ENCODE peak calls at places on chromosomes 6 and 20, in nine cellular contexts. A is A549, U is esophagus muscularis mucosa, B is sigmoid colon, X is HepG2, S is K562, W is tibial nerve, E is stomach, C is suprapubic skin. H is an unnamed sample.
A peak's percentile ranks its signal among the peaks of the same experiment; 100 is the strongest.

GRCh38 chr6:63598001-63598250 is 25.6 kb downstream of the LOC128125822 start:
- DNase-seq in W (no peak), E (no peak), U (no peak), C (no peak), B (no peak), S (no peak), X (no peak), A (no peak), H (no peak)

GRCh38 chr6:45256697-45257695 is 71.1 kb upstream of the RUNX2 start:
- DNase-seq in B (no peak), E (no peak), U (no peak), C (no peak), W (no peak), A (no peak), S (peak; percentile 5), X (no peak), H (no peak)

GRCh38 chr6:44471271-44471981 is 83.9 kb downstream of the CDC5L start:
- DNase-seq in B (no peak), S (peak; percentile 93), W (no peak), U (no peak), C (no peak), E (no peak), X (no peak), A (no peak), H (no peak)

GRCh38 chr20:62350098-62350628 is 16.9 kb downstream of the LAMA5 start:
- DNase-seq in A (peak; percentile 93), B (no peak), W (no peak), X (no peak), U (no peak), E (peak; percentile 58), S (no peak), C (no peak), H (peak; percentile 19)

GRCh38 chr20:10253750-10254149 is 35.1 kb downstream of the SNAP25 start:
- DNase-seq in W (no peak), A (no peak), B (no peak), U (no peak), S (no peak), E (no peak), C (no peak), X (no peak), H (no peak)

GRCh38 chr6:44057931-44058616 is 69.2 kb downstream of the MRPL14 start:
- DNase-seq in E (no peak), B (no peak), U (no peak), C (no peak), A (no peak), X (no peak), S (peak; percentile 59), W (no peak), H (no peak)

GRCh38 chr20:34083137-34083536 is 28.9 kb downstream of the EIF2S2 start:
- DNase-seq in C (peak; percentile 72), X (no peak), W (peak; percentile 41), U (no peak), E (peak; percentile 75), B (peak; percentile 85), A (peak; percentile 33), S (peak; percentile 83), H (peak; percentile 44)

GRCh38 chr20:34268851-34269668 is 27.8 kb downstream of the ASIP start:
- DNase-seq in W (no peak), X (no peak), B (no peak), A (no peak), S (no peak), C (no peak), E (peak; percentile 31), U (no peak), H (peak; percentile 73)

GRCh38 chr20:56520180-56520579 is 4.4 kb upstream of the FAM209A start:
- DNase-seq in U (no peak), E (no peak), S (no peak), B (no peak), X (no peak), W (no peak), C (peak; percentile 33), A (no peak), H (no peak)

GRCh38 chr6:91340998-91341397 is 754.1 kb upstream of the MAP3K7 start:
- DNase-seq in S (no peak), C (no peak), U (no peak), E (no peak), W (no peak), A (no peak), X (no peak), B (no peak), H (no peak)

GRCh38 chr20:10469599-10469998 is 34.5 kb downstream of the SLX4IP start:
- DNase-seq in A (peak; percentile 89), W (peak; percentile 22), X (peak; percentile 77), B (peak; percentile 88), S (peak; percentile 64), U (no peak), E (no peak), C (peak; percentile 69), H (peak; percentile 56)

GRCh38 chr6:127515234-127515793 is 3.8 kb downstream of the MTCL3 start:
- DNase-seq in E (no peak), C (no peak), B (no peak), S (no peak), U (no peak), A (no peak), W (no peak), X (no peak), H (no peak)

GRCh38 chr6:47633141-47633540 is 65.2 kb upstream of the ADGRF4 start:
- DNase-seq in B (no peak), C (no peak), A (peak; percentile 21), E (no peak), W (no peak), U (no peak), X (no peak), S (peak; percentile 23), H (no peak)

GRCh38 chr20:17664025-17664638 is 17.9 kb downstream of the RRBP1 start:
- DNase-seq in S (no peak), A (no peak), E (peak; percentile 24), W (peak; percentile 3), C (no peak), U (no peak), X (no peak), B (peak; percentile 37), H (peak; percentile 26)

GRCh38 chr6:5285081-5285480 is 23.8 kb downstream of the FARS2 start:
- DNase-seq in B (no peak), U (no peak), C (no peak), A (no peak), E (no peak), W (no peak), X (no peak), S (no peak), H (no peak)

GRCh38 chr6:5286780-5287179 is 25.5 kb downstream of the FARS2 start:
- DNase-seq in A (no peak), S (no peak), U (no peak), W (no peak), X (no peak), C (no peak), B (no peak), E (no peak), H (no peak)

GRCh38 chr6:5287966-5288297 is 26.6 kb downstream of the FARS2 start:
- DNase-seq in E (no peak), A (no peak), B (no peak), X (no peak), C (no peak), S (no peak), W (no peak), U (no peak), H (no peak)

GRCh38 chr6:5285526-5285925 is 24.2 kb downstream of the FARS2 start:
- DNase-seq in W (no peak), A (no peak), E (no peak), B (no peak), X (no peak), U (no peak), C (no peak), S (no peak), H (no peak)

GRCh38 chr6:5287205-5287965 is 26.1 kb downstream of the FARS2 start:
- DNase-seq in C (no peak), A (no peak), U (no peak), X (no peak), B (no peak), W (no peak), E (no peak), S (no peak), H (no peak)
- TF ChIP-seq EP300 in C (no peak), A (no peak), U (no peak), X (no peak), B (no peak), W (no peak), E (no peak), S (no peak), H (no peak)

DNA sequence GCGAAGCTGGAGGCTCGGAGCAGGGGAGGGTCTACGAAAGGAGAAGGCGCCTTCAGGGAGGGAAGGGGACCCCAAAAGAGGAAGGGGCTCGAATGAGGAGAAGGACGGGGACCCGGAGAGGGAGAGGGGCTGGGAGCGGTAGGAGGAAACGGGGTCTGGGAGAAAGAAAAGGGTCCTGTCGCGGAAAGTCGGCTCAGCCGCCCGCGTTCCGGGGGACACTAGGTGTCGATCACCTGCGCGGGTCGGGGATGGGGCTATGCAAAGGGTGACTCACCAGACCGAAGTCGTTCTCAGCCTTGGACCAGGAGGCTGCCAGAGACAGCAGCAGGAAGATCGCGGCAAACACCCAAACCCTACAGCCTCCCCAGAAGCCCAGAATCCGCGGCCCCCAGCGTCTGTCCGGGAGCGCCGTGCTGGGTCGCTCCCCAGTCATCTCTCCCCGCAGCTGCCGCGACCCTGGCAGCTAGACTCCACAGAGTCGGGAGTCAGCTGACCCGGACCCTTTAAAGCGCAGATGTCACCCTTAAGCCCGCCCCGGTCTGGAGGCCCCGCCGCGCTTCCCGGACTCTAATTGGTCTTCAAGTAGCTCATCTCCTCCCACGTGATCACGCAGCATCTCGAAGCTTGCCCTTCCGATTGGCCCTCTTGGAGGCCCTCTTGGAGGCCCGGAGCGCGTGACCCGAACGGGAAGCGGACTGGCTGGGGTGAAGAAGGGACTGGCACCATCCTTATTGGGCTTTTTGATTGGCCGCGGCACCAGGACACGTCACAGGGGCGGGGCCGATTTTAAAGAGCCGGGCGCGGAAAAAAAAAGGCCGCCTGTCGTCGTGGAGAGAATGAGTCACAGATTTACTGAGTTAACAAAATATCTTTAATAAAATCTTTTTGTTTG is at the start of gene NEU1:
- DNase-seq in U (peak; percentile 100), B (peak; percentile 100), S (peak; percentile 100), W (peak; percentile 99), A (peak; percentile 100), E (peak; percentile 99), X (peak; percentile 100), C (peak; percentile 100), H (peak; percentile 98)
- TF ChIP-seq POLR2A in U (peak; percentile 93), B (peak; percentile 97), S (peak; percentile 98), W (peak; percentile 92), A (peak; percentile 85), E (peak; percentile 94), X (peak; percentile 100), C (peak; percentile 96), H (peak; percentile 97)

DNA sequence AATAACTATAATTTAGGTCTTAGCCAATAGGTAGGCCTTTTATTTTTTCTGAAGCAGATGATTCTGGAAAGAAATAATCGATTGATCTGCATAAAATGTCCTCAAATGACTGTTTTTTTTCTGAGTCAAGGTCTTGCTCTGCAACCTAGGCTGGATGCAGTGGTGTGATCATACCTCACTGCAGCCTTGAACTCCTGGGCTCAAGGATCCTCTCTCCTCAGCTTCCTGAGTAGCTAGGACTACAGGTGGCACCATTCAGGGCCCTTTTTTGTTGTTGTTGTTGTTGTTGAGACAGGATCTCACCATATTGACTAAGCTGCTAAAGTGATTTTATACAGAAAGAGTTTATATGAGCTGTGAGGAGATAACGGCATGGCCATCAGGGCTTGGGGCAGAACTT is 18.2 kb downstream of the GLYATL3 start:
- DNase-seq in B (no peak), U (no peak), S (no peak), E (no peak), W (no peak), C (no peak), X (no peak), A (no peak), H (no peak)
- H3K9me3 ChIP-seq in B (no peaks in the 10 kb centered on the region), U (no peaks in the 10 kb centered on the region), S (no peaks in the 10 kb centered on the region), E (no peaks in the 10 kb centered on the region), W (no peaks in the 10 kb centered on the region), C (no peaks in the 10 kb centered on the region), X (no peaks in the 10 kb centered on the region), A (no peaks in the 10 kb centered on the region), H (no peaks in the 10 kb centered on the region)

GRCh38 chr6:125267806-125268523 is 33.8 kb downstream of the HDDC2 start:
- DNase-seq in C (no peak), S (no peak), E (no peak), U (no peak), A (no peak), B (no peak), X (no peak), W (no peak), H (no peak)
- TF ChIP-seq EP300 in C (no peak), S (no peak), E (no peak), U (no peak), A (no peak), B (no peak), X (no peak), W (no peak), H (no peak)